ENCODE peak calls at places on chromosome 7, in six cellular contexts. B, C, W, K, M and V are unnamed samples.

GRCh38 chr7:104627516-104627915 is 299.1 kb downstream of the LHFPL3 start:
- DNase-seq in M (no peak), C (no peak), K (peak; percentile 18), W (no peak), B (peak; percentile 23), V (no peak)

GRCh38 chr7:213324-213993 is 21.1 kb downstream of the FAM20C start:
- DNase-seq in W (no peak), M (no peak), B (no peak), C (no peak), K (no peak), V (no peak)

GRCh38 chr7:76106893-76107292 is 59.0 kb downstream of the MDH2 start:
- DNase-seq in K (no peak), M (no peak), W (no peak), C (no peak), B (no peak), V (no peak)

GRCh38 chr7:155585956-155586355 is 39.6 kb upstream of the CNPY1 start:
- DNase-seq in B (no peak), K (no peak), C (peak; percentile 12), M (no peak), W (no peak), V (no peak)

GRCh38 chr7:121485457-121486243 is 89.5 kb upstream of the FAM3C start:
- DNase-seq in W (no peak), C (no peak), K (peak; percentile 31), M (no peak), B (no peak), V (peak; percentile 29)

GRCh38 chr7:44292876-44293560 is 32.4 kb downstream of the CAMK2B start:
- DNase-seq in M (no peak), B (no peak), K (no peak), C (peak; percentile 22), W (no peak), V (no peak)

GRCh38 chr7:158885624-158886023 is 29.3 kb downstream of the DYNC2I1 start:
- DNase-seq in K (peak; percentile 6), M (no peak), W (no peak), C (no peak), B (peak; percentile 22), V (no peak)

GRCh38 chr7:47290867-47291266 is 291.0 kb downstream of the TNS3 start:
- DNase-seq in W (no peak), B (no peak), M (no peak), K (no peak), C (no peak), V (no peak)

GRCh38 chr7:112743811-112744210 is 46.4 kb downstream of the TMEM168 start:
- DNase-seq in M (no peak), C (no peak), B (no peak), W (no peak), K (no peak), V (no peak)